ENCODE peak calls at places on chromosomes 7 and 10, in five cellular contexts. Q is heart left ventricle, B is HAP-1, U is GM12878, E is fibroblast of lung. Z is an unnamed sample.

GRCh38 chr7:69880848-69881247 is 282.6 kb downstream of the AUTS2 start:
- DNase-seq in B (peak; percentile 59), E (no peak), Q (no peak), U (no peak), Z (no peak)

GRCh38 chr10:17506859-17507471 is 52.6 kb upstream of the ST8SIA6 start:
- DNase-seq in U (no peak), E (no peak), Q (no peak), B (no peak), Z (no peak)

GRCh38 chr7:57438244-57438643 is 11.7 kb upstream of the ZNF716 start:
- DNase-seq in Q (no peak), B (no peak), U (no peak), E (no peak), Z (no peak)

GRCh38 chr7:149670288-149670687 is 103.1 kb downstream of the ZNF467 start:
- DNase-seq in E (peak; percentile 41), B (no peak), U (no peak), Q (peak; percentile 59), Z (no peak)

GRCh38 chr10:109966961-109967738 is 40.6 kb upstream of the ADD3 start:
- DNase-seq in B (no peak), U (no peak), E (peak; percentile 73), Q (peak; percentile 35), Z (no peak)

GRCh38 chr10:62961951-62962523 is 145.9 kb upstream of the EGR2 start:
- DNase-seq in U (no peak), Q (peak; percentile 43), B (no peak), E (peak; percentile 34), Z (no peak)

GRCh38 chr10:57696641-57697040 is 571.1 kb downstream of the IPMK start:
- DNase-seq in U (no peak), Q (no peak), E (peak; percentile 88), B (no peak), Z (no peak)

GRCh38 chr10:15035385-15036301 is 8.1 kb upstream of the OLAH start:
- DNase-seq in Q (peak; percentile 16), E (peak; percentile 71), B (no peak), U (no peak), Z (no peak)

GRCh38 chr7:98771519-98772241 is 98.1 kb downstream of the TMEM130 start:
- DNase-seq in U (peak; percentile 35), Q (peak; percentile 26), B (peak; percentile 54), E (peak; percentile 88), Z (no peak)

GRCh38 chr7:155440018-155440410 is 17.9 kb upstream of the EN2 start:
- DNase-seq in E (no peak), Q (no peak), U (no peak), B (no peak), Z (no peak)

GRCh38 chr7:44184221-44184873 is 4.9 kb downstream of the GCK start:
- DNase-seq in E (peak; percentile 89), B (no peak), U (no peak), Q (no peak), Z (no peak)

GRCh38 chr7:115851291-115851690 is 179.3 kb downstream of the TFEC start:
- DNase-seq in Q (no peak), E (peak; percentile 42), B (peak; percentile 41), U (no peak), Z (peak; percentile 31)

GRCh38 chr10:36640626-36641025 is 484.8 kb upstream of the ANKRD30A start:
- DNase-seq in B (no peak), Q (no peak), E (no peak), U (no peak), Z (no peak)

GRCh38 chr10:33376976-33377657 is 42.6 kb upstream of the NRP1 start:
- DNase-seq in U (no peak), B (no peak), E (peak; percentile 85), Q (no peak), Z (no peak)

GRCh38 chr10:68666280-68666760 is 54.7 kb upstream of the CCAR1 start:
- DNase-seq in Q (no peak), E (peak; percentile 94), U (no peak), B (no peak), Z (no peak)

GRCh38 chr7:24980695-24981543 is 941 bp upstream of the OSBPL3 start:
- DNase-seq in U (no peak), B (no peak), Q (peak; percentile 21), E (peak; percentile 45), Z (no peak)

GRCh38 chr7:37234928-37235327 is 213.7 kb downstream of the ELMO1 start:
- DNase-seq in Q (no peak), U (no peak), B (no peak), E (no peak), Z (no peak)

GRCh38 chr10:3623746-3624145 is 161.3 kb downstream of the KLF6 start:
- DNase-seq in Q (no peak), U (peak; percentile 48), E (peak; percentile 86), B (no peak), Z (no peak)

GRCh38 chr7:3805151-3805550 is 504.1 kb downstream of the SDK1 start:
- DNase-seq in B (no peak), U (no peak), Q (no peak), E (peak; percentile 76), Z (no peak)

GRCh38 chr7:135708041-135708440 is 19.9 kb downstream of the SLC13A4 start:
- DNase-seq in E (no peak), Q (no peak), U (no peak), B (no peak), Z (no peak)

GRCh38 chr7:135709508-135709907 is 18.5 kb downstream of the SLC13A4 start:
- DNase-seq in Q (no peak), E (no peak), U (no peak), B (no peak), Z (no peak)

GRCh38 chr7:135712182-135712782 is 15.7 kb downstream of the SLC13A4 start:
- DNase-seq in B (no peak), E (no peak), U (no peak), Q (no peak), Z (no peak)

GRCh38 chr7:135712796-135713195 is 15.2 kb downstream of the SLC13A4 start:
- DNase-seq in B (no peak), Q (no peak), U (no peak), E (no peak), Z (no peak)

GRCh38 chr7:135710417-135711138 is 17.4 kb downstream of the SLC13A4 start:
- DNase-seq in E (no peak), Q (no peak), U (no peak), B (no peak), Z (no peak)
- H3K4me3 ChIP-seq in E (no peak overlapping the region), Q (no peak overlapping the region), U (no peak overlapping the region), B (no peak overlapping the region), Z (no peak overlapping the region)

GRCh38 chr10:48672596-48673255 is 11.9 kb upstream of the WDFY4 start:
- DNase-seq in Q (no peak), E (no peak), B (no peak), U (peak; percentile 73), Z (no peak)

GRCh38 chr10:48667960-48668541 is 16.6 kb upstream of the WDFY4 start:
- DNase-seq in Q (no peak), B (no peak), E (no peak), U (peak; percentile 94), Z (no peak)

GRCh38 chr10:48671914-48672595 is 12.6 kb upstream of the WDFY4 start:
- DNase-seq in B (no peak), U (peak; percentile 81), Q (no peak), E (no peak), Z (no peak)

DNA sequence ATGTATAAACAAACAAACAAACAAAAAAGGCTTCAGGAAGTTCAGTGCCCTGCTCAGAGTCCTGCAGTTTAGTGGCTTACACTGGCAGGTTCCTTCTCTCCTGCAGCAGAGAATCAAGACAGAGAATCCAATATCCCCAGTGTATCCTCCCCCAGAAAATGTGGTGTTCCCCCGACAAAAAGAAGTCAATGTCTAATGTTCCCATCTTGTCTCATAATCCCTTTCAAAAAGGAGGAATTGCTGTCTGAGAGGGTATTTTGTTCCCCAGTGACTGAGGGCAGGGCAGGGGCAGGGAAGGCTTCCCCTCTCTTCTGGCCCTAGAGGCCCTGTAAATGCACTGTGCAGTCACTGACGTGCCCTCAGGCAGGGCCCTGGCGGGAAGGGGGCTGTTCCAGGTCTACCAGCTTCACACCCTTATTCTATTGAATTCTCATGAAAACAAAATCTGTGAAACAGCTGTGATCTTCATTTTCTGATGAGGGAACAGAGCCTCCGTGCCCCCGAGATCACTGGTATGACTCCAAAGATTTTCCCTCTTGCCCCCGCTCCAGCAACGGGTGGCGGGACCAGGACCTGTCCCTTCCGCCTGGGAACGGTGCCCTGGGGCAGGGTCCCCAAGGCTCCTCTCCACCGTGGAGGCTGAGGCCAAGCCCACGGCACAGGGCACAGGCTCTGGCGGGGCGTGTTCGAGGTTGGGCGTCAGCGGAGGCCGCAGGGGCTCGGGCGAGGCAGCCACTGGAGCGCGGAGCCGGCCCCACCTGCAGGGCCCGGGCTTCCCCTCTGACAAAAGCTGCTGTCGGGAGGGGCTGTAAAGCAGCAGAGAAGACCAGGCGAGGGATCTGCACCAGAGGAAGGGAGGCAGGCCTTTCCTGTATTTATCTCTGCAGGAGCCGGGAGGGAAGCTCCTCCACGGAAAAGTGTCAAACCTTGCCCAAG is 13.4 kb upstream of the WDFY4 start:
- DNase-seq in E (no peak), U (no peak), B (no peak), Q (no peak), Z (no peak)
- H3K4me3 ChIP-seq in E (no peak overlapping the region), U (peak overlapping the region; percentile 56), B (no peak overlapping the region), Q (no peak overlapping the region), Z (no peak overlapping the region)

DNA sequence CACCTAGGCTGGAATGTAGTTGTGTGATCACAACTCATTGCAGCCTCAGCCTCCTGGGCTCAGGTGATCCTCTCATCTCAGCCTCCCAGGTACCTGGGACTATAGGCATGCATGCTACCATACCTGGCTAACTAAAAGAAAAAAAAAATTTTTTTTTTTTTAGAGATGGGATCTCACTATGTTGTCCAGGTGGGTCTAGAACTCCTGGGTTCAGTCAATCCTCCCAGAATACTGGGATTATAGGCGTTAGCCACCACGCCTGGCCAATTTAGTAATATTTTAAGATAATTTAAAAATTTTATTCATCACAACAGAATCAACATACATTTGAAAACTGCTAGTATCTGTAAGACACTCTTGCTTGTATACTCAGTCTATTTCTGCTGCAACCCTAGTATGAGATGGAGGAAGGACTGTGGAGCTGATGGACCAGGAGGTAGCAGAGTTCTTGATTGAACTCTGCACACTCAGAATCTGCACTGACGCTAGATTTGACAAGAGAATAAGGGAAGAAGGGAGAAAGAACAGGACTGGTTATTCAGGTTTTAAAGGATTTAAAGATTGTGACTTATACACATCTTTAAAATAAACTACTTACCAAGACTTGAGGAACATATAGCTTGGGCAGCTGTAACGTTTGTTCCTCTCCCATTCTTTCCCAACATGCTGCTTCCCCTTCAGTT is 57.6 kb downstream of the VCL start:
- DNase-seq in B (no peak), U (no peak), E (no peak), Q (no peak), Z (no peak)
- H3K4me3 ChIP-seq in B (no peak overlapping the region), U (no peak overlapping the region), E (no peak overlapping the region), Q (no peak overlapping the region), Z (no peak overlapping the region)

DNA sequence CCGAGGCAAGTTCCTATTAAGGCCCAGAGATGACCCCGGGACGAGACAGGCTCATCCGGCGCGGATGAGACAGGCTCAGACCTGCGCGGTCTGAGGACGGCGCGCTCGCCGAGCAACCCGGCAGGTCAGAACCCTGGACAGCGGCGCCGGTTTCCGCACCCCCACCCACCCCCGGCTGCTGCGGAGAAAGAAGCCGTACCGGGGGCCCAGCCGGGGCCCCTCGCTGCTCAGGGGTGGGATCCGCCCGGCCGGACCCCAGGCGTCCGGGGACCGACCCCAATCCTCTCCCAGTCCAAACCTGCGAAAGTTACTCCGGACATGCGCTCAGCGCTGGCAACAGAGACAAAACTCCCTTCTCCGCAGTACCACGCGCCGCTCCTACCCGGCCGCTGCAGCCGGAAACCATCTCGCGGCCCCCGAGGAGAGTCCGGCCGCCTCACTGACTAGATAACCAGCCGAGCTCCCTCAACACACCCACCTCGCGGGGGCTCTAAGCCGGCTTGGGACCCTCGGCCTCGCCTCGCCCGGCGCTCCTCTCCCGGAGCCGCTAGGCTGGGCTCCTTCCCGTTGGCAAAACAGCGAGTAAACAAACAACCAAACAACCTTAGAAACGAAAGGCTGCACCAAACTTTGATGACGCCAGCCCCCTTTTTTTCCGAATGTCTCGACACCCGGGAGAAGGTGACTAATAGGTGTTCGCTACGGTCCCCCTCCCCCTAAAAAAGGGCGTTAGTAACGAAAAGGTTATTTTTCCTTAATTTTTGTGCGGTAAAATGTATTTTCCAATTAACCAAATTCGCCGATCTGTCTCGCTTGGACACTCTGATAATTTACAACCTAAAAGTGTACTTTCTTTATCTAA is 2.3 kb upstream of the DRGX start:
- DNase-seq in Q (peak; percentile 75), B (no peak), E (peak; percentile 35), U (no peak), Z (no peak)
- H3K4me3 ChIP-seq in Q (peak overlapping the region; percentile 38), B (no peak overlapping the region), E (no peak overlapping the region), U (no peak overlapping the region), Z (peak overlapping the region; percentile 13)